ENCODE peak calls at places on chromosomes 3 and 15, in nine cellular contexts. K is ACHN; L is pancreas; H is endothelial cell; W is hepatocyte; C is Right ventricle myocardium superior; B is iris pigment epithelial cell; P is stimulated activated effector memory CD8-positive, alpha-beta T cell treated with anti-CD3 and anti-CD28 coated beads, Interleukin-12 subunit alpha, Interleukin-12 subunit beta, amount 100 ng/mL, for 72 hours; R is activated CD8-positive, alpha-beta memory T cell treated with anti-CD3 and anti-CD28 coated beads, Interleukin-2, amount 10 ng/mL, durations not matched to agents 7 days and 5 days. O is an unnamed sample.

GRCh38 chr3:143199998-143200909 is 80.7 kb downstream of the CHST2 start:
- DNase-seq in K (no peak), L (no peak), H (no peak), W (no peak), C (no peak), B (peak; percentile 34), P (no peak), R (no peak), O (no peak)

GRCh38 chr3:141383555-141384129 is 15.3 kb downstream of the ZBTB38 start:
- DNase-seq in K (no peak), L (no peak), H (no peak), W (no peak), C (no peak), B (no peak), P (no peak), R (no peak), O (peak; percentile 51)

GRCh38 chr3:105538483-105538882 is 171.8 kb downstream of the ALCAM start:
- DNase-seq in K (no peak), L (no peak), H (no peak), W (no peak), C (no peak), B (peak; percentile 63), P (no peak), R (no peak), O (no peak)

GRCh38 chr3:151909720-151910405 is 36.4 kb downstream of the SUCNR1 start:
- DNase-seq in K (no peak), L (no peak), H (no peak), W (no peak), C (no peak), B (peak; percentile 64), P (no peak), R (no peak), O (no peak)

GRCh38 chr3:13251166-13251892 is 168.8 kb downstream of the NUP210 start:
- DNase-seq in K (no peak), L (no peak), H (no peak), W (no peak), C (no peak), B (no peak), P (no peak), R (no peak), O (no peak)

GRCh38 chr3:1183320-1184048 is 90.7 kb downstream of the CNTN6 start:
- DNase-seq in K (peak; percentile 69), L (no peak), H (no peak), W (peak; percentile 3), C (no peak), B (peak; percentile 65), P (no peak), R (no peak), O (no peak)

GRCh38 chr15:65195542-65196026 is 10.4 kb upstream of the CLPX start:
- DNase-seq in K (no peak), L (no peak), H (no peak), W (no peak), C (peak; percentile 58), B (no peak), P (no peak), R (no peak), O (no peak)

GRCh38 chr3:66709464-66710058 is 208.7 kb upstream of the LRIG1 start:
- DNase-seq in K (no peak), L (no peak), H (no peak), W (no peak), C (no peak), B (no peak), P (no peak), R (no peak), O (no peak)

GRCh38 chr3:48507256-48508061 is 3.5 kb upstream of the SHISA5 start:
- DNase-seq in K (peak; percentile 79), L (peak; percentile 57), H (peak; percentile 55), W (peak; percentile 84), C (peak; percentile 62), B (peak; percentile 58), P (peak; percentile 45), R (peak; percentile 89), O (no peak)